ENCODE peak calls at places on chromosomes 13 and 19, in eight cellular contexts. I is colonic mucosa, D is neural progenitor cell, L is IMR-90, T is mesendoderm, Z is GM12878, K is NT2/D1, V is H1. S is an unnamed sample.

GRCh38 chr13:110367620-110368019 is 60.5 kb downstream of the COL4A2 start:
- DNase-seq in D (no peak), K (no peak), I (no peak), Z (no peak), T (no peak), L (no peak), V (no peak), S (no peak)

GRCh38 chr13:20414475-20415287 is 111.0 kb downstream of the CRYL1 start:
- DNase-seq in D (no peak), I (no peak), K (no peak), Z (no peak), T (peak), L (no peak), V (no peak), S (no peak)

GRCh38 chr13:111337741-111338140 is 17.3 kb downstream of the TEX29 start:
- DNase-seq in L (peak), Z (no peak), T (no peak), I (no peak), V (no peak), D (no peak), K (no peak), S (no peak)

GRCh38 chr19:48802623-48803022 is 8.2 kb downstream of the BCAT2 start:
- DNase-seq in I (no peak), K (no peak), V (no peak), L (no peak), D (no peak), Z (no peak), T (no peak), S (no peak)

GRCh38 chr19:49422407-49423277 is 599 bp downstream of the PTH2 start:
- DNase-seq in I (peak), D (peak), V (no peak), T (peak), L (peak), K (no peak), Z (no peak), S (no peak)

GRCh38 chr13:40496035-40496810 is 170.2 kb downstream of the FOXO1 start:
- DNase-seq in I (no peak), K (no peak), D (no peak), Z (no peak), T (peak), L (no peak), V (no peak), S (no peak)

GRCh38 chr19:1566392-1567115 is 1.6 kb downstream of the MEX3D start:
- DNase-seq in L (peak), Z (no peak), V (peak), I (peak), K (peak), T (peak), D (peak), S (no peak)

GRCh38 chr13:22198001-22198400 is 527.1 kb downstream of the FGF9 start:
- DNase-seq in V (no peak), Z (no peak), D (no peak), K (no peak), I (peak), T (no peak), L (no peak), S (no peak)

GRCh38 chr19:38206006-38206745 is 17.8 kb downstream of the DPF1 start:
- DNase-seq in I (no peak), L (no peak), D (no peak), K (no peak), V (no peak), T (no peak), Z (no peak), S (no peak)

GRCh38 chr13:20320885-20321284 is 88.8 kb upstream of the GJB6 start:
- DNase-seq in I (no peak), L (no peak), Z (no peak), K (no peak), V (no peak), T (no peak), D (no peak), S (no peak)

GRCh38 chr13:20401958-20402856 is 123.5 kb downstream of the CRYL1 start:
- DNase-seq in I (no peak), D (no peak), K (no peak), Z (no peak), V (no peak), T (peak), L (peak), S (no peak)

GRCh38 chr19:13098291-13099072 is 4.2 kb downstream of the LYL1 start:
- DNase-seq in T (peak), V (no peak), D (peak), L (no peak), Z (no peak), K (no peak), I (peak), S (no peak)

GRCh38 chr13:102402292-102402691 is 444 bp upstream of the FGF14 start:
- DNase-seq in V (peak), D (peak), K (peak), T (peak), L (peak), Z (no peak), I (no peak), S (no peak)

GRCh38 chr13:78596701-78597550 is 6.4 kb downstream of the POU4F1 start:
- DNase-seq in V (no peak), K (no peak), Z (no peak), D (peak), I (no peak), L (no peak), T (no peak), S (no peak)

GRCh38 chr19:46755077-46755852 is 9.0 kb upstream of the STRN4 start:
- DNase-seq in T (no peak), K (no peak), V (no peak), D (no peak), Z (no peak), L (peak), I (no peak), S (no peak)

GRCh38 chr13:25727776-25728175 is 324.0 kb downstream of the SHISA2 start:
- DNase-seq in K (no peak), L (no peak), I (no peak), T (no peak), V (no peak), Z (no peak), D (no peak), S (no peak)

GRCh38 chr13:27917121-27917947 is 2.5 kb upstream of the PDX1 start:
- DNase-seq in K (no peak), D (peak), I (no peak), T (no peak), Z (no peak), V (no peak), L (no peak), S (no peak)

GRCh38 chr19:45110811-45111210 is 17.8 kb downstream of the PPP1R37 start:
- DNase-seq in V (no peak), Z (peak), K (no peak), L (no peak), I (no peak), D (no peak), T (no peak), S (no peak)

GRCh38 chr19:50460161-50460765 is 16.0 kb upstream of the EMC10 start:
- DNase-seq in I (no peak), T (no peak), V (no peak), K (no peak), Z (peak), L (peak), D (no peak), S (no peak)

GRCh38 chr19:35090795-35091214 is 24.8 kb upstream of the FXYD3 start:
- DNase-seq in K (no peak), V (no peak), L (no peak), I (no peak), T (peak), Z (no peak), D (peak), S (no peak)

GRCh38 chr19:31346184-31346583 is 3.1 kb downstream of the TSHZ3 start:
- DNase-seq in D (no peak), I (no peak), K (no peak), L (no peak), Z (no peak), V (no peak), T (no peak), S (no peak)

GRCh38 chr19:29287061-29287460 is 74.1 kb upstream of the UQCRFS1 start:
- DNase-seq in T (no peak), K (no peak), L (no peak), Z (no peak), I (no peak), V (no peak), D (no peak), S (no peak)

GRCh38 chr19:2334986-2335846 is 6.7 kb downstream of the SPPL2B start:
- DNase-seq in D (no peak), L (no peak), K (no peak), I (no peak), Z (no peak), V (no peak), T (peak), S (no peak)

GRCh38 chr19:8607386-8607785 is 3.1 kb downstream of the ADAMTS10 start:
- DNase-seq in I (no peak), T (no peak), K (no peak), D (no peak), Z (no peak), L (peak), V (no peak), S (no peak)

GRCh38 chr13:39417131-39417530 is 185.9 kb downstream of the LHFPL6 start:
- DNase-seq in V (no peak), T (peak), Z (no peak), L (no peak), D (peak), K (no peak), I (no peak), S (no peak)

GRCh38 chr19:29259867-29260281 is 46.9 kb upstream of the UQCRFS1 start:
- DNase-seq in Z (no peak), L (no peak), K (no peak), I (no peak), V (no peak), D (no peak), T (no peak), S (no peak)

GRCh38 chr19:2461751-2462634 is 5.2 kb upstream of the LMNB2 start:
- DNase-seq in L (peak), T (peak), D (peak), K (no peak), I (peak), Z (no peak), V (no peak), S (no peak)

GRCh38 chr13:74062933-74063332 is 71.3 kb downstream of the KLF12 start:
- DNase-seq in K (no peak), D (no peak), T (no peak), I (peak), L (peak), Z (peak), V (no peak), S (peak)

GRCh38 chr13:113183450-113184129 is 24.9 kb downstream of the PCID2 start:
- DNase-seq in K (no peak), L (no peak), Z (no peak), V (no peak), D (no peak), T (no peak), I (no peak), S (no peak)

GRCh38 chr13:93262729-93263128 is 36.1 kb downstream of the GPC6 start:
- DNase-seq in Z (no peak), V (no peak), K (no peak), I (no peak), T (no peak), L (peak), D (no peak), S (no peak)

GRCh38 chr13:37715606-37716015 is 117.0 kb upstream of the POSTN start:
- DNase-seq in K (no peak), T (no peak), I (no peak), D (no peak), Z (no peak), V (no peak), L (peak), S (no peak)

GRCh38 chr19:29680447-29680846 is 15.2 kb downstream of the PLEKHF1 start:
- DNase-seq in K (no peak), I (peak), T (no peak), D (no peak), L (no peak), V (no peak), Z (no peak), S (peak)

GRCh38 chr13:106917673-106918652 is 350.0 kb upstream of the ARGLU1 start:
- DNase-seq in K (peak), D (peak), L (peak), Z (no peak), I (peak), V (peak), T (peak), S (peak)

GRCh38 chr19:20397292-20397691 is 168.3 kb downstream of the ZNF737 start:
- DNase-seq in V (no peak), K (no peak), L (no peak), Z (no peak), I (no peak), D (no peak), T (no peak), S (no peak)

DNA sequence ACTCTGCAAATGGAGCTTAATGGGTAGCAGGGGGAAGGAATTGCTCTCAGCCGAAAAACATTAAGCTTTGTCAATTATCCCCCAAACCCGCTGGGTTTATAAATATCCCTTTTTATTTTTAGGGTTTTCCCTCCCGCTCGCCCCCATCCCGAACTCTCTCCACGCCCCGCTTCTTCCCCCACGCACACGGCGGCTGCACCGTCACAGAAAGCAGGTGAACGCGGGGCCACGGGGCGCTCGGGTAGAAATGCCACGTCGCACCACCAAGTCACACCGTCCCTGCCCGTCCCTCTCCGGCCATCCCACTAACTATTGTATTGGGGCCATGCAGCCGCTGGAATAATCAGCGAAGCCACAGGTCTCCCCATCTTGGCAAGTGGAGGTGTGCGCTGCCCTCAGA is 3.5 kb downstream of the PTPRS start:
- DNase-seq in K (no peak), Z (no peak), V (no peak), L (no peak), D (no peak), T (no peak), I (no peak), S (no peak)
- H3K9ac ChIP-seq in K (peak), Z (no peak), V (no peak), L (no peak), D (no peak), T (no peak), I (no peak), S (no peak)

GRCh38 chr19:41933131-41933458 is 4.8 kb upstream of the ERFL start:
- DNase-seq in K (no peak), V (no peak), I (no peak), Z (no peak), D (no peak), T (no peak), L (no peak), S (no peak)

GRCh38 chr19:41930926-41931592 is 2.8 kb upstream of the ERFL start:
- DNase-seq in I (no peak), D (peak), V (peak), L (no peak), Z (no peak), T (peak), K (peak), S (no peak)

GRCh38 chr19:41933693-41934426 is 5.6 kb upstream of the ERFL start:
- DNase-seq in I (no peak), Z (no peak), T (no peak), D (no peak), K (no peak), V (no peak), L (no peak), S (no peak)

GRCh38 chr19:41930322-41930722 is 2.1 kb upstream of the ERFL start:
- DNase-seq in V (no peak), D (no peak), L (no peak), K (no peak), T (no peak), I (no peak), Z (no peak), S (no peak)

GRCh38 chr19:41932259-41933130 is 4.2 kb upstream of the ERFL start:
- DNase-seq in T (no peak), V (no peak), I (no peak), Z (no peak), D (no peak), L (no peak), K (no peak), S (no peak)
- H3K9ac ChIP-seq in T (no peak), V (no peak), I (no peak), Z (no peak), D (no peak), L (no peak), K (no peak), S (no peak)

GRCh38 chr13:98563071-98563470 is 13.8 kb downstream of the STK24 start:
- DNase-seq in T (peak), D (no peak), V (no peak), K (no peak), Z (no peak), L (no peak), I (no peak), S (peak)
- H3K9ac ChIP-seq in T (no peak), D (no peak), V (no peak), K (no peak), Z (peak), L (peak), I (no peak), S (no peak)

GRCh38 chr13:29847501-29847983 is 2.9 kb downstream of the UBL3 start:
- DNase-seq in D (peak), T (peak), V (no peak), Z (no peak), I (peak), L (peak), K (no peak), S (no peak)
- H3K9ac ChIP-seq in D (no peak), T (peak), V (no peak), Z (peak), I (peak), L (peak), K (peak), S (peak)

DNA sequence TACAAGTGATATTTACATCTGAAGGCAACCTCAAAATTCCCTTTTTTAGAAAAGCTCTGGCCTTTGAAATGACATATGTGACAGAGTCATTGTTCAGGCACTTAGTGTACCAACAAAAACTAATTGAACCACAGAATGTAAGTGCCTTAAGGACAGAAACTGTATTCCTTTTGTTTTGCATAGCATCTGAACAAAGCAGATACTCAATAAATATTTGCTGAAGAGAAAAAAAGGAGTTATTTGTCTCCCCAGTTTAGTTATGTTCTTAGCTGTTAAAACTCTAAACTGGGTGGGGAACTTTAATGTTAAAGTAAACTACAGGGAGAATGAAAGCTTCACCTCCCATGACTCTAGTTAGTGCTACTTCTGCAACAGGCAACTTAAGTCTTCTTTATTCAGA is 56.8 kb upstream of the KLF5 start:
- DNase-seq in D (no peak), V (no peak), L (no peak), I (no peak), Z (no peak), K (no peak), T (no peak), S (no peak)
- H3K9ac ChIP-seq in D (no peak), V (no peak), L (no peak), I (no peak), Z (no peak), K (no peak), T (no peak), S (no peak)

S was measured in DND-41.